ENCODE peak calls at places on chromosomes 11 and 22, in nine cellular contexts. O is activated CD4-positive, alpha-beta T cell treated with anti-CD3 and anti-CD28 coated beads, Interleukin-2, amount 50 U/mL, for 48 hours; C is NCI-H460; Q is DMS53; K is head of caudate nucleus; J is T-cell; U is NCI-H2107; D is NCI-H2171 treated with DMSO at 0.1 percent for 48 hours; N is gastrocnemius medialis. R is an unnamed sample.

GRCh38 chr11:59088164-59088563 is 2.1 kb downstream of the GLYATL1B start:
- DNase-seq in C (no peak), U (no peak), Q (no peak), D (no peak), K (no peak), N (no peak), J (no peak), O (no peak), R (no peak)

GRCh38 chr11:1335264-1335810 is 25.9 kb upstream of the TOLLIP start:
- DNase-seq in C (no peak), D (no peak), Q (no peak), O (no peak), N (no peak), U (no peak), K (no peak), J (no peak), R (no peak)

GRCh38 chr11:126914941-126915340 is 85.6 kb downstream of the KIRREL3 start:
- DNase-seq in O (no peak), D (no peak), Q (no peak), J (no peak), N (no peak), C (no peak), K (no peak), U (no peak), R (no peak)

GRCh38 chr22:29114392-29114791 is 41.6 kb downstream of the KREMEN1 start:
- DNase-seq in D (no peak), C (no peak), Q (no peak), O (no peak), N (no peak), U (no peak), K (no peak), J (no peak), R (no peak)

GRCh38 chr22:44108076-44108475 is 72.6 kb upstream of the PARVG start:
- DNase-seq in J (no peak), C (no peak), O (no peak), N (no peak), U (no peak), K (no peak), Q (no peak), D (no peak), R (no peak)

GRCh38 chr11:17985517-17985916 is 27.3 kb downstream of the SERGEF start:
- DNase-seq in J (no peak), C (no peak), Q (peak), O (no peak), K (peak), N (peak), U (no peak), D (no peak), R (peak)

GRCh38 chr11:131468565-131468964 is 98.2 kb downstream of the NTM start:
- DNase-seq in K (no peak), D (no peak), Q (no peak), C (no peak), J (no peak), N (no peak), U (no peak), O (no peak), R (no peak)

GRCh38 chr11:34303028-34303427 is 54.8 kb downstream of the ABTB2 start:
- DNase-seq in N (no peak), D (no peak), C (no peak), K (no peak), O (no peak), Q (no peak), J (no peak), U (no peak), R (no peak)

GRCh38 chr11:77529685-77530084 is 55.8 kb upstream of the PAK1 start:
- DNase-seq in K (no peak), D (no peak), J (no peak), Q (no peak), U (no peak), N (no peak), C (no peak), O (no peak), R (no peak)

GRCh38 chr22:47195676-47196492 is 433.4 kb downstream of the TBC1D22A start:
- DNase-seq in O (no peak), D (no peak), C (no peak), J (no peak), K (no peak), N (no peak), U (no peak), Q (no peak), R (no peak)

GRCh38 chr11:61128947-61129346 is 26.7 kb downstream of the CD5 start:
- DNase-seq in D (no peak), O (no peak), K (no peak), J (no peak), Q (no peak), U (no peak), N (no peak), C (no peak), R (no peak)

R was measured in Ammon's horn.